ENCODE peak calls at places on chromosomes 4 and X, in six cellular contexts. D is CD4-positive, alpha-beta T cell; G is GM10248; A is endothelial cell; W is uterus; C is progenitor cell of endocrine pancreas. H is an unnamed sample.

GRCh38 chr4:2302387-2303119 is 40.6 kb upstream of the MXD4 start:
- DNase-seq in C (no peak), W (no peak), G (no peak), A (no peak), D (no peak), H (no peak)

GRCh38 chrX:150037041-150037440 is 98.8 kb upstream of the EOLA2 start:
- DNase-seq in G (no peak), A (no peak), C (no peak), D (no peak), W (no peak), H (no peak)

GRCh38 chr4:10006604-10007435 is 14.5 kb downstream of the SLC2A9 start:
- DNase-seq in A (no peak), D (no peak), G (no peak), C (no peak), W (no peak), H (no peak)

GRCh38 chr4:108171541-108172230 is 3.0 kb upstream of the LEF1 start:
- DNase-seq in D (peak), C (no peak), A (peak), W (no peak), G (peak), H (no peak)

GRCh38 chr4:137621056-137621455 is 88.8 kb upstream of the PCDH18 start:
- DNase-seq in G (no peak), A (no peak), W (no peak), D (no peak), C (no peak), H (no peak)

GRCh38 chr4:85398276-85398675 is 76.7 kb upstream of the ARHGAP24 start:
- DNase-seq in A (no peak), D (no peak), W (peak), C (no peak), G (no peak), H (no peak)

GRCh38 chr4:78369691-78370090 is 181.9 kb upstream of the ANXA3 start:
- DNase-seq in W (no peak), C (no peak), D (no peak), A (no peak), G (no peak), H (no peak)

GRCh38 chrX:19280636-19281035 is 63.1 kb upstream of the PDHA1 start:
- DNase-seq in C (no peak), W (no peak), A (no peak), D (no peak), G (no peak), H (no peak)

GRCh38 chrX:2457289-2458133 is 43.3 kb downstream of the DHRSX start:
- DNase-seq in A (no peak), C (no peak), G (no peak), W (no peak), D (no peak), H (no peak)

GRCh38 chr4:123246085-123246484 is 150.5 kb upstream of the SPRY1 start:
- DNase-seq in A (no peak), G (no peak), C (no peak), W (no peak), D (no peak), H (no peak)

GRCh38 chr4:123249821-123250220 is 146.8 kb upstream of the SPRY1 start:
- DNase-seq in W (no peak), A (no peak), C (no peak), D (no peak), G (no peak), H (no peak)

GRCh38 chr4:123248260-123248659 is 148.3 kb upstream of the SPRY1 start:
- DNase-seq in D (no peak), A (no peak), W (no peak), C (no peak), G (no peak), H (no peak)

DNA sequence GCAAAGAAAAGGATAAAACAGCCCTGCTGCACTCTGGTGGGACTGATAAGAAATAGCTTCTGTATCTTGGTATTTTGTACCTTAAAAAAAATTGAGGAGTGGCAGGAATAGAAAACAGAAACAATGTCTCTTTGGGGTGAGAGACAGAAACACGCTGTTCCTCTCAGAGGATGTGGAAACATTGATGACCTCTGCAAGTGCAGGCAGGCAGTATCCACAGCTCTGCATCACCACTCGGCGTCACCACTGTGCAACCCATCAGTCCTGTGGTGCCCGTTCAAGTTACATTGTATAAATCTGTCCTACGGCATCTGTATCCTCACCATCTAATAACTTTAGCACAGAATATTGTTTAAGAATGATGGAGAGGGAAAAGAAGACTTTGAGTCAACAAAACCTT is 152.4 kb upstream of the SPRY1 start:
- DNase-seq in A (no peak), C (no peak), G (no peak), D (no peak), W (no peak), H (no peak)
- TF ChIP-seq CTCF in A (no peak), C (no peak), G (no peak), D (no peak), W (no peak), H (no peak)

GRCh38 chr4:120865985-120866384 is 56.5 kb downstream of the PRDM5 start:
- DNase-seq in G (no peak), C (no peak), W (no peak), D (no peak), A (no peak), H (no peak)

GRCh38 chr4:120873554-120873953 is 49.0 kb downstream of the PRDM5 start:
- DNase-seq in W (no peak), C (no peak), D (no peak), G (no peak), A (no peak), H (no peak)

GRCh38 chr4:120871173-120871572 is 51.4 kb downstream of the PRDM5 start:
- DNase-seq in D (no peak), A (no peak), W (no peak), G (no peak), C (no peak), H (no peak)

GRCh38 chr4:120869511-120870278 is 52.8 kb downstream of the PRDM5 start:
- DNase-seq in G (no peak), A (no peak), W (no peak), D (no peak), C (no peak), H (no peak)

DNA sequence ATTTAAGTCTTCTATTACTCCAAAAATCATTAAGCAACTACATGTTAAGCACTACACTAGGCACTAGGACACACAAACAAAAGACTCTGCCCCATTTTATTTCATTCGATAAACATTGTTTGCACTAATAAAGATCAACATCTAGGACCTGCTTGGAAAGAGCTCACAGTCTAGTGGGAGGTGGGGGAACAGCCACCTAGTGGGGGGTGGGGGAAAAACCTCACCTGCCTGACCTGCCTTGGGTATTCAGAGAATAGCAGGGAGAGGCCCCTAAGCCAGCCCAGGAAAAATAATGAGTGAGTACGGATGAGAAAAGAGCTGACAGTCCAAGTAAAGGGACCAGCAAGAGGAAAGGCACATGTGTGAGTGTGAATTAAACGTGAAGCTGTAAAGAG is 52.2 kb downstream of the PRDM5 start:
- DNase-seq in D (no peak), C (no peak), W (no peak), A (no peak), G (no peak), H (no peak)
- TF ChIP-seq CTCF in D (no peak), C (peak), W (no peak), A (no peak), G (no peak), H (no peak)

DNA sequence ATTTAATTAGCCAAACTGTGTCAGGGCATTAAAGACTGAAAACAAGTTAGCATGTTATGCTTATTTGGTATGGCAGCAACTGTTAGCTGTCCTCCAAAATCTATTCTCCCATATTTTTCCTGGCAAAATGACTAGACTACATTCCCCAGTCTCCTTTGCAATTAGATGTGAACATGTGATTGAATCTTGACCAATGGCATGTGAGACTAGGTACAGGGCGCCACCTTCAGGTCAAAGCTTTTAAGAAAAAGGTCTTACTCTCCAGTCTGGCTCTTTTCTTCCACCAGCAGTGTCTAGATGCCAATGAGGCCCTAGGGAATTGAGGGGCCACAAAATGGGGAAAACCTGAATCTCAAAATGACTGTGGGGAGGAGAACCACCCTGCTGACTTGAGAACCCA is 408.2 kb downstream of the SMARCA1 start:
- DNase-seq in A (peak), D (no peak), C (no peak), G (peak), W (no peak), H (peak)
- TF ChIP-seq CTCF in A (peak), D (no peak), C (peak), G (peak), W (no peak), H (no peak)

GRCh38 chr4:40058121-40058520 is 1.5 kb downstream of the N4BP2 start:
- DNase-seq in W (no peak), A (no peak), C (no peak), G (no peak), D (no peak), H (no peak)
- TF ChIP-seq CTCF in W (no peak), A (no peak), C (no peak), G (no peak), D (no peak), H (no peak)

GRCh38 chr4:181998588-181998987 is 244.6 kb upstream of the TENM3 start:
- DNase-seq in G (no peak), A (no peak), W (no peak), D (no peak), C (no peak), H (no peak)
- TF ChIP-seq CTCF in G (no peak), A (peak), W (no peak), D (no peak), C (no peak), H (no peak)

GRCh38 chr4:4376074-4376473 is 10.8 kb upstream of the NSG1 start:
- DNase-seq in A (no peak), G (no peak), W (no peak), D (no peak), C (no peak), H (no peak)
- TF ChIP-seq CTCF in A (no peak), G (no peak), W (no peak), D (no peak), C (no peak), H (no peak)

DNA sequence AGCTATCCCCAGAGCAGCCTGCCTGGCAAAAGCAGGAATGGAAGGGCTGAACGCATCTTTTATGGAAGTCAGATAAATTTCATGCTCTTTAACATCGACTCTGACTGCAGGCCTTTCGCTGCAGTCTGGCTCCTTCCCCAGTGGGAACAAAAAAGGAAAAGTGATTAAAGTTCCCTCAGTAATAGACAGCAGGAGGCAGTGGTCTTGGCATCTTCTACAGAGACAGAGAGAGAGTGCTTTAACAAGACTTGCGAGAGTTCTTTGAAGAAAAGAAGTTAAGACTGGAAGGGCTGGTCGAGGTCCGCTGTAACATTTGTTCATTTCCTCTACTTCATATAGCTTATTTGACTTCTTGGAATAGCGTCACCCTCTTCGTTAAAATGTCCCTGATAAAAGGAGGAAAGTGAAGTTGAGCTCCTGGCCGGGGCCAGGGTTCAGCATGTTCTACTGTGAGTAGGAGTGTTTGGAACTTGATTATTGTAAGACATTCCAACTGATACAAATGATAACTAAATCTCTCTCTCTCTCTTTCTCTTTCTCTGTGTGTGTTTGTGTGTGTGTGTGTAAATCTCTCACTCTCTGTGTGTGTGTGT is 179.8 kb downstream of the SLIT2 start:
- DNase-seq in A (no peak), W (peak), D (no peak), G (no peak), C (no peak), H (no peak)
- TF ChIP-seq CTCF in A (no peak), W (no peak), D (no peak), G (no peak), C (no peak), H (no peak)

GRCh38 chr4:24915121-24915922 is 2.5 kb upstream of the CCDC149 start:
- DNase-seq in G (no peak), C (no peak), A (no peak), W (no peak), D (no peak), H (no peak)

GRCh38 chr4:24910504-24910903 is 2.3 kb downstream of the CCDC149 start:
- DNase-seq in G (no peak), C (no peak), A (no peak), D (no peak), W (no peak), H (no peak)

GRCh38 chr4:24913099-24913445 is 230 bp upstream of the CCDC149 start:
- DNase-seq in D (no peak), G (no peak), W (no peak), C (no peak), A (no peak), H (no peak)

GRCh38 chr4:24914460-24914859 is 1.6 kb upstream of the CCDC149 start:
- DNase-seq in G (no peak), C (no peak), D (no peak), W (no peak), A (no peak), H (no peak)

DNA sequence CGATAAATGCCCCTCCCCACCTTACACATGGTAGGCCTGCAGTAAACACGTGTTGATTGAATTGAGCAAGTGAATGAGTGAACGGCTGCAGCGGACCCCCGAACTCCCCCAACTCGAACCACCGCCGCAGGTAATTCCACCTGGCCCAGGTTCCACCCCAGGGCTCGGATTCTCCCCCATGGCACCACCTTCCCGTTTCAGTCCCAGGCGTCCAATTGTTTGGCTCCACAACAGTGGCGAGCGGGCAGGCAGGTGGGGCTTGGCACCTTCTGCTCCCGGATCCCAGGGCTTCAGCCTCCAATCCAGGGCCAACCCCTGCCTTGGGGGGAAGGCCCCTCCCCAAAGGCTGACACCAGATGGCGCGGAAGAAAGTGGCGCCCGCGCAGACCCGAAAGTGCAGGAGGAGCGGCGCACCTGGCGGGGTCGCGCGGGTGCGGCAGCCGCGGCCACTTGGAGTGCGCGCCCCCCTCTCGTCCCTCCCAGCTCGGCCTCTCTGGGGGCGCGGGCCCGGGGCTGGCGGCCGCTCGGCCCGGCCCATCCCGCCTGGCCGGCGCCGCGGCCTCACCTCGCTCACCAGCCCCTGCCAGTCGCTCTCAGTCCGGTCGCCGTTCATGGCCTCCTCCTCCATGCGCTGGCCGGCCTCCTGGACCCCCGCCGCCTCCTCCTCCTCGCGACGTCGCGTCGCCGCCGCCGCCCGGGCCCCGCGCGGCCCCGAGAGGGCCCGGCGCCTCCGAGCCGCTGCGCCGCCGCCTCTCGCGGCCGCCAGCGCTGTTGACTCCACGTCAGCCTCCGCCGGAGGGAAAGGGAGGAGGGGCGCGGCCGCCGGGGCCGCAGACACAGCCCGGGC is at the start of gene CCDC149:
- DNase-seq in W (peak), C (peak), A (peak), D (no peak), G (peak), H (peak)
- TF ChIP-seq CTCF in W (peak), C (peak), A (no peak), D (no peak), G (no peak), H (no peak)